ENCODE peak calls at places on chromosomes 12 and 14, in ten cellular contexts. C is stomach, L is neural progenitor cell, T is NCI-H2107, Q is mucosa of gallbladder, U is T-helper 2 cell, K is nephron progenitor cell, G is DMS153, Z is ascending aorta, I is AG04450. X is an unnamed sample.

GRCh38 chr12:22925593-22925992 is 300.6 kb downstream of the ETNK1 start:
- DNase-seq in C (no peak), L (no peak), T (no peak), Q (no peak), U (no peak), K (no peak), G (no peak), Z (no peak), I (no peak), X (no peak)

GRCh38 chr12:125065753-125066570 is 727 bp downstream of the AACS start:
- DNase-seq in C (no peak), L (no peak), T (no peak), Q (no peak), U (no peak), K (no peak), G (no peak), Z (no peak), I (no peak), X (no peak)

GRCh38 chr14:73771848-73772705 is 57.9 kb upstream of the PNMA1 start:
- DNase-seq in C (peak), L (peak), T (no peak), Q (peak), U (peak), K (no peak), G (peak), Z (no peak), I (no peak), X (no peak)

GRCh38 chr12:10234562-10234961 is 21.9 kb downstream of the GABARAPL1 start:
- DNase-seq in C (no peak), L (no peak), T (no peak), Q (no peak), U (no peak), K (no peak), G (no peak), Z (no peak), I (no peak), X (no peak)

GRCh38 chr14:68627050-68627867 is 165.6 kb downstream of the ZFP36L1 start:
- DNase-seq in C (peak), L (no peak), T (no peak), Q (peak), U (no peak), K (no peak), G (no peak), Z (peak), I (no peak), X (no peak)

GRCh38 chr12:53500119-53500775 is 836 bp upstream of the TARBP2 start:
- DNase-seq in C (peak), L (peak), T (no peak), Q (peak), U (peak), K (no peak), G (no peak), Z (peak), I (no peak), X (peak)

GRCh38 chr12:104323899-104324298 is 20.4 kb downstream of the EID3 start:
- DNase-seq in C (no peak), L (no peak), T (no peak), Q (no peak), U (no peak), K (no peak), G (no peak), Z (no peak), I (no peak), X (no peak)

GRCh38 chr12:30013051-30013450 is 229.3 kb upstream of the TMTC1 start:
- DNase-seq in C (no peak), L (peak), T (no peak), Q (no peak), U (no peak), K (peak), G (no peak), Z (no peak), I (no peak), X (no peak)

GRCh38 chr12:64674367-64674922 is 64.2 kb downstream of the RASSF3 start:
- DNase-seq in C (no peak), L (no peak), T (no peak), Q (no peak), U (peak), K (no peak), G (no peak), Z (no peak), I (no peak), X (no peak)

GRCh38 chr14:92480856-92481255 is 32.7 kb upstream of the RIN3 start:
- DNase-seq in C (no peak), L (no peak), T (no peak), Q (no peak), U (no peak), K (no peak), G (no peak), Z (peak), I (no peak), X (no peak)

GRCh38 chr12:60921541-60921940 is 1325.7 kb downstream of the SLC16A7 start:
- DNase-seq in C (no peak), L (no peak), T (no peak), Q (no peak), U (no peak), K (no peak), G (no peak), Z (no peak), I (no peak), X (no peak)

GRCh38 chr12:108352591-108352990 is 13.5 kb upstream of the CMKLR1 start:
- DNase-seq in C (no peak), L (no peak), T (no peak), Q (no peak), U (no peak), K (no peak), G (no peak), Z (no peak), I (no peak), X (no peak)

GRCh38 chr14:64891839-64892375 is 12.2 kb upstream of the SPTB start:
- DNase-seq in C (no peak), L (peak), T (peak), Q (peak), U (peak), K (peak), G (peak), Z (no peak), I (peak), X (no peak)

GRCh38 chr12:16228067-16228466 is 49.4 kb downstream of the SLC15A5 start:
- DNase-seq in C (no peak), L (no peak), T (no peak), Q (no peak), U (no peak), K (no peak), G (no peak), Z (no peak), I (no peak), X (no peak)

GRCh38 chr14:94157195-94157594 is 16.9 kb upstream of the PPP4R4 start:
- DNase-seq in C (no peak), L (no peak), T (no peak), Q (no peak), U (no peak), K (no peak), G (peak), Z (no peak), I (no peak), X (no peak)

GRCh38 chr12:60194682-60195081 is 598.9 kb downstream of the SLC16A7 start:
- DNase-seq in C (no peak), L (no peak), T (no peak), Q (no peak), U (no peak), K (no peak), G (no peak), Z (no peak), I (no peak), X (no peak)

GRCh38 chr14:64698899-64699298 is 5.3 kb upstream of the PLEKHG3 start:
- DNase-seq in C (peak), L (no peak), T (no peak), Q (peak), U (no peak), K (no peak), G (peak), Z (no peak), I (no peak), X (no peak)

GRCh38 chr12:123120452-123121166 is 30.3 kb downstream of the PITPNM2 start:
- DNase-seq in C (no peak), L (no peak), T (no peak), Q (no peak), U (no peak), K (no peak), G (peak), Z (no peak), I (no peak), X (no peak)

GRCh38 chr14:54754623-54755386 is 147.8 kb downstream of the GCH1 start:
- DNase-seq in C (no peak), L (no peak), T (no peak), Q (no peak), U (no peak), K (no peak), G (no peak), Z (no peak), I (no peak), X (no peak)